ENCODE peak calls at places on chromosomes 2 and 18, in seven cellular contexts. V, E, L, B, Q, O and W are unnamed samples.
A peak's percentile ranks its signal among the peaks of the same experiment; 100 is the strongest.

GRCh38 chr2:24881158-24881557 is 38.9 kb downstream of the ADCY3 start:
- DNase-seq in V (no peak), E (no peak), L (no peak), B (no peak), Q (no peak), O (no peak), W (no peak)

GRCh38 chr2:126720031-126720368 is 64.0 kb downstream of the GYPC start:
- DNase-seq in V (no peak), E (no peak), L (no peak), B (no peak), Q (no peak), O (no peak), W (no peak)

GRCh38 chr2:65420712-65421431 is 11.5 kb downstream of the SPRED2 start:
- DNase-seq in V (peak; percentile 34), E (peak; percentile 68), L (peak; percentile 68), B (no peak), Q (no peak), O (no peak), W (peak; percentile 41)

GRCh38 chr2:228094377-228094921 is 87.0 kb downstream of the SPHKAP start:
- DNase-seq in V (no peak), E (no peak), L (no peak), B (no peak), Q (no peak), O (no peak), W (no peak)

GRCh38 chr2:10981461-10981860 is 69.7 kb downstream of the KCNF1 start:
- DNase-seq in V (no peak), E (no peak), L (no peak), B (no peak), Q (no peak), O (no peak), W (no peak)

GRCh38 chr2:241773511-241774418 is 2.9 kb upstream of the GAL3ST2 start:
- DNase-seq in V (no peak), E (no peak), L (no peak), B (no peak), Q (no peak), O (no peak), W (no peak)

GRCh38 chr2:238872628-238873400 is 24.9 kb downstream of the TWIST2 start:
- DNase-seq in V (no peak), E (no peak), L (no peak), B (no peak), Q (no peak), O (no peak), W (no peak)

GRCh38 chr2:9139491-9140443 is 66.8 kb upstream of the ASAP2 start:
- DNase-seq in V (peak; percentile 39), E (no peak), L (peak; percentile 70), B (peak; percentile 67), Q (no peak), O (no peak), W (peak; percentile 83)

GRCh38 chr18:23689616-23690504 is 607 bp downstream of the LAMA3 start:
- DNase-seq in V (no peak), E (no peak), L (peak; percentile 43), B (no peak), Q (no peak), O (peak; percentile 83), W (no peak)

GRCh38 chr2:69567157-69567908 is 76.2 kb downstream of the AAK1 start:
- DNase-seq in V (no peak), E (no peak), L (no peak), B (no peak), Q (no peak), O (no peak), W (no peak)

GRCh38 chr2:191105082-191105481 is 45.7 kb downstream of the STAT4 start:
- DNase-seq in V (no peak), E (no peak), L (no peak), B (no peak), Q (no peak), O (no peak), W (no peak)

GRCh38 chr2:152646775-152647174 is 70.5 kb downstream of the PRPF40A start:
- DNase-seq in V (no peak), E (no peak), L (peak; percentile 69), B (no peak), Q (no peak), O (no peak), W (no peak)

GRCh38 chr18:8359481-8359880 is 249.8 kb upstream of the RAB12 start:
- DNase-seq in V (no peak), E (no peak), L (no peak), B (no peak), Q (no peak), O (no peak), W (no peak)

GRCh38 chr18:77069931-77070330 is 62.7 kb downstream of the MBP start:
- DNase-seq in V (no peak), E (no peak), L (no peak), B (no peak), Q (no peak), O (no peak), W (no peak)

GRCh38 chr2:39737661-39738060 is 41.4 kb downstream of the THUMPD2 start:
- DNase-seq in V (no peak), E (no peak), L (no peak), B (no peak), Q (no peak), O (no peak), W (no peak)

GRCh38 chr2:23436346-23437099 is 51.5 kb downstream of the KLHL29 start:
- DNase-seq in V (no peak), E (no peak), L (no peak), B (no peak), Q (no peak), O (no peak), W (no peak)

GRCh38 chr18:46718501-46719341 is 38.1 kb downstream of the ST8SIA5 start:
- DNase-seq in V (no peak), E (no peak), L (peak; percentile 73), B (no peak), Q (no peak), O (no peak), W (no peak)

GRCh38 chr18:24914685-24915267 is 437.2 kb downstream of the ZNF521 start:
- DNase-seq in V (no peak), E (no peak), L (no peak), B (no peak), Q (no peak), O (no peak), W (no peak)

GRCh38 chr2:189083088-189083487 is 96.5 kb downstream of the COL5A2 start:
- DNase-seq in V (no peak), E (no peak), L (no peak), B (no peak), Q (no peak), O (no peak), W (no peak)

GRCh38 chr2:64227603-64228125 is 83.4 kb upstream of the PELI1 start:
- DNase-seq in V (no peak), E (no peak), L (no peak), B (no peak), Q (no peak), O (no peak), W (no peak)

GRCh38 chr18:68699043-68699442 is 15.9 kb downstream of the TMX3 start:
- DNase-seq in V (no peak), E (no peak), L (no peak), B (no peak), Q (no peak), O (no peak), W (no peak)

GRCh38 chr18:23994361-23994902 is 20.1 kb upstream of the TTC39C start:
- DNase-seq in V (no peak), E (no peak), L (peak; percentile 73), B (peak; percentile 44), Q (no peak), O (no peak), W (peak; percentile 87)

GRCh38 chr18:53943463-53943862 is 281.0 kb downstream of the MBD2 start:
- DNase-seq in V (no peak), E (no peak), L (no peak), B (no peak), Q (no peak), O (no peak), W (no peak)

GRCh38 chr2:138997849-138998517 is 217.8 kb upstream of the NXPH2 start:
- DNase-seq in V (no peak), E (no peak), L (peak; percentile 69), B (no peak), Q (no peak), O (no peak), W (no peak)

GRCh38 chr2:230762317-230762896 is 49.8 kb downstream of the CAB39 start:
- DNase-seq in V (no peak), E (no peak), L (peak; percentile 64), B (no peak), Q (no peak), O (no peak), W (no peak)

GRCh38 chr2:75519843-75520242 is 40.9 kb downstream of the EVA1A start:
- DNase-seq in V (no peak), E (no peak), L (no peak), B (no peak), Q (no peak), O (no peak), W (no peak)

GRCh38 chr2:69012310-69013122 is 463 bp upstream of the ANTXR1 start:
- DNase-seq in V (peak; percentile 21), E (no peak), L (peak; percentile 66), B (peak; percentile 58), Q (no peak), O (peak; percentile 47), W (peak; percentile 75)

GRCh38 chr2:207394203-207394741 is 135.5 kb upstream of the CREB1 start:
- DNase-seq in V (no peak), E (no peak), L (peak; percentile 25), B (no peak), Q (no peak), O (no peak), W (no peak)

GRCh38 chr2:218896501-218897393 is 16.1 kb downstream of the WNT10A start:
- DNase-seq in V (no peak), E (peak; percentile 17), L (peak; percentile 69), B (no peak), Q (peak; percentile 75), O (no peak), W (no peak)

GRCh38 chr2:232493701-232494426 is 6.2 kb upstream of the ECEL1 start:
- DNase-seq in V (no peak), E (no peak), L (no peak), B (no peak), Q (no peak), O (no peak), W (no peak)

GRCh38 chr2:212052412-212053159 is 486.0 kb downstream of the ERBB4 start:
- DNase-seq in V (no peak), E (no peak), L (no peak), B (no peak), Q (no peak), O (no peak), W (no peak)